ENCODE peak calls at places on chromosome 18, in six cellular contexts. Q, K, L, I, M and Z are unnamed samples.

GRCh38 chr18:58454406-58455061 is 174.4 kb downstream of the ALPK2 start:
- DNase-seq in Q (no peak), K (no peak), L (no peak), I (no peak), M (no peak), Z (no peak)

GRCh38 chr18:58793361-58793760 is 71.3 kb upstream of the ZNF532 start:
- DNase-seq in Q (peak; percentile 71), K (no peak), L (peak; percentile 81), I (no peak), M (peak; percentile 89), Z (peak; percentile 52)

GRCh38 chr18:77098033-77098432 is 34.5 kb downstream of the MBP start:
- DNase-seq in Q (no peak), K (no peak), L (peak; percentile 87), I (no peak), M (peak; percentile 53), Z (no peak)

GRCh38 chr18:79203017-79203605 is 133.9 kb downstream of the ATP9B start:
- DNase-seq in Q (no peak), K (no peak), L (no peak), I (no peak), M (peak; percentile 51), Z (no peak)

GRCh38 chr18:21943456-21943855 is 202.9 kb downstream of the MIB1 start:
- DNase-seq in Q (no peak), K (no peak), L (no peak), I (no peak), M (no peak), Z (no peak)

GRCh38 chr18:9619990-9620389 is 5.6 kb upstream of the PPP4R1 start:
- DNase-seq in Q (no peak), K (no peak), L (peak; percentile 66), I (no peak), M (peak; percentile 41), Z (no peak)

GRCh38 chr18:22694954-22695353 is 238.2 kb upstream of the RBBP8 start:
- DNase-seq in Q (peak; percentile 83), K (peak; percentile 22), L (peak; percentile 94), I (no peak), M (peak; percentile 98), Z (peak; percentile 63)

GRCh38 chr18:45920367-45920766 is 46.8 kb downstream of the EPG5 start:
- DNase-seq in Q (peak; percentile 12), K (peak; percentile 84), L (peak; percentile 70), I (no peak), M (peak; percentile 51), Z (peak; percentile 74)

GRCh38 chr18:57794951-57795728 is 8.0 kb downstream of the ATP8B1 start:
- DNase-seq in Q (no peak), K (no peak), L (no peak), I (no peak), M (no peak), Z (no peak)

GRCh38 chr18:37253424-37254255 is 312.0 kb downstream of the CELF4 start:
- DNase-seq in Q (no peak), K (no peak), L (no peak), I (peak; percentile 52), M (no peak), Z (no peak)

GRCh38 chr18:48923746-48924580 is 26.8 kb downstream of the SMAD7 start:
- DNase-seq in Q (no peak), K (no peak), L (peak; percentile 69), I (peak; percentile 75), M (peak; percentile 69), Z (no peak)

GRCh38 chr18:30211112-30211511 is 831.4 kb downstream of the DSC3 start:
- DNase-seq in Q (no peak), K (no peak), L (no peak), I (no peak), M (no peak), Z (no peak)

GRCh38 chr18:33123852-33124251 is 316.7 kb downstream of the CCDC178 start:
- DNase-seq in Q (no peak), K (no peak), L (no peak), I (no peak), M (no peak), Z (no peak)

GRCh38 chr18:34773378-34773777 is 63.3 kb downstream of the DTNA start:
- DNase-seq in Q (no peak), K (no peak), L (no peak), I (no peak), M (peak; percentile 45), Z (no peak)

GRCh38 chr18:60668583-60668982 is 296.0 kb upstream of the MC4R start:
- DNase-seq in Q (no peak), K (no peak), L (no peak), I (no peak), M (no peak), Z (no peak)

GRCh38 chr18:54181856-54182612 is 42.4 kb downstream of the MBD2 start:
- DNase-seq in Q (no peak), K (no peak), L (no peak), I (peak; percentile 23), M (peak; percentile 16), Z (no peak)

GRCh38 chr18:63868546-63868945 is 19.0 kb upstream of the SERPINB2 start:
- DNase-seq in Q (no peak), K (no peak), L (no peak), I (no peak), M (no peak), Z (no peak)

GRCh38 chr18:46252754-46253153 is 148.6 kb downstream of the HAUS1 start:
- DNase-seq in Q (no peak), K (no peak), L (no peak), I (no peak), M (no peak), Z (no peak)

GRCh38 chr18:9016819-9017169 is 85.7 kb upstream of the NDUFV2 start:
- DNase-seq in Q (no peak), K (no peak), L (peak; percentile 62), I (no peak), M (no peak), Z (peak; percentile 36)

GRCh38 chr18:61750840-61751668 is 141.8 kb downstream of the RNF152 start:
- DNase-seq in Q (no peak), K (no peak), L (no peak), I (no peak), M (no peak), Z (no peak)

GRCh38 chr18:63177259-63177658 is 142.3 kb downstream of the BCL2 start:
- DNase-seq in Q (no peak), K (no peak), L (no peak), I (no peak), M (no peak), Z (no peak)

GRCh38 chr18:48407358-48407757 is 1.8 kb downstream of the ZBTB7C start:
- DNase-seq in Q (no peak), K (no peak), L (no peak), I (no peak), M (no peak), Z (no peak)

GRCh38 chr18:48787523-48788151 is 163.1 kb downstream of the SMAD7 start:
- DNase-seq in Q (no peak), K (peak; percentile 14), L (no peak), I (no peak), M (no peak), Z (no peak)

GRCh38 chr18:24068945-24069693 is 54.6 kb downstream of the TTC39C start:
- DNase-seq in Q (no peak), K (no peak), L (no peak), I (no peak), M (no peak), Z (no peak)

GRCh38 chr18:24063121-24063731 is 48.7 kb downstream of the TTC39C start:
- DNase-seq in Q (no peak), K (no peak), L (peak; percentile 62), I (no peak), M (peak; percentile 71), Z (no peak)

GRCh38 chr18:24060644-24061043 is 46.1 kb downstream of the TTC39C start:
- DNase-seq in Q (no peak), K (no peak), L (peak; percentile 80), I (no peak), M (no peak), Z (no peak)

GRCh38 chr18:24065942-24066341 is 51.4 kb downstream of the TTC39C start:
- DNase-seq in Q (no peak), K (no peak), L (no peak), I (no peak), M (peak; percentile 23), Z (no peak)

GRCh38 chr18:24064701-24065100 is 50.1 kb downstream of the TTC39C start:
- DNase-seq in Q (no peak), K (no peak), L (no peak), I (no peak), M (no peak), Z (no peak)
- TF ChIP-seq CTCF in Q (no peak), K (no peak), L (no peak), I (no peak), M (no peak), Z (no peak)

GRCh38 chr18:13216732-13217465 is 1.7 kb upstream of the LDLRAD4 start:
- DNase-seq in Q (no peak), K (peak; percentile 68), L (no peak), I (peak; percentile 59), M (no peak), Z (no peak)
- TF ChIP-seq CTCF in Q (peak; percentile 28), K (peak; percentile 47), L (peak; percentile 5), I (peak; percentile 21), M (no peak), Z (no peak)

DNA sequence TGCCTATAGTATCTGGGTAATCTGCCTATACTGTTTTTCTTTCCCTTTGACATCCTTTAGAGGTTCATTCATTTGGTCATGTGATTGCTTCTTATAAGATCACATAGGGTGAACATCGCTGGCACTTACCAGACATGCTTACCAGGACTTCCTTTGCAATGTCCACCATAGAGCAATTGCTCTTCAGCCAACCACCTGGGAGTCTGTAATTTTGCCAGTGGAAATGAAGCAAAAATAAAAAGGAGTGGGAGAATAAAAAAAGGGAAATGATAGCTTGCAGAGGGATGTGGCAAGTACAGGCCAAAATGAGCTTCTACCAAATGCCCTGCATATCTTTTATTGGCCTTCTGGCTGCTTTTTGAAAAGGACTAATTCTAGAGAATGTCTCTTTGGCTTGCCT is 557.6 kb downstream of the DCC start:
- DNase-seq in Q (no peak), K (no peak), L (no peak), I (no peak), M (no peak), Z (no peak)
- TF ChIP-seq CTCF in Q (no peak), K (no peak), L (no peak), I (no peak), M (no peak), Z (no peak)

GRCh38 chr18:11553098-11553940 is 56.1 kb upstream of the SLC35G4 start:
- DNase-seq in Q (peak; percentile 52), K (no peak), L (peak; percentile 68), I (peak; percentile 65), M (peak; percentile 29), Z (peak; percentile 18)

GRCh38 chr18:11548367-11548766 is 61.0 kb upstream of the SLC35G4 start:
- DNase-seq in Q (no peak), K (no peak), L (peak; percentile 15), I (no peak), M (no peak), Z (no peak)

GRCh38 chr18:11544060-11544633 is 65.2 kb upstream of the SLC35G4 start:
- DNase-seq in Q (peak; percentile 4), K (no peak), L (no peak), I (no peak), M (no peak), Z (no peak)

DNA sequence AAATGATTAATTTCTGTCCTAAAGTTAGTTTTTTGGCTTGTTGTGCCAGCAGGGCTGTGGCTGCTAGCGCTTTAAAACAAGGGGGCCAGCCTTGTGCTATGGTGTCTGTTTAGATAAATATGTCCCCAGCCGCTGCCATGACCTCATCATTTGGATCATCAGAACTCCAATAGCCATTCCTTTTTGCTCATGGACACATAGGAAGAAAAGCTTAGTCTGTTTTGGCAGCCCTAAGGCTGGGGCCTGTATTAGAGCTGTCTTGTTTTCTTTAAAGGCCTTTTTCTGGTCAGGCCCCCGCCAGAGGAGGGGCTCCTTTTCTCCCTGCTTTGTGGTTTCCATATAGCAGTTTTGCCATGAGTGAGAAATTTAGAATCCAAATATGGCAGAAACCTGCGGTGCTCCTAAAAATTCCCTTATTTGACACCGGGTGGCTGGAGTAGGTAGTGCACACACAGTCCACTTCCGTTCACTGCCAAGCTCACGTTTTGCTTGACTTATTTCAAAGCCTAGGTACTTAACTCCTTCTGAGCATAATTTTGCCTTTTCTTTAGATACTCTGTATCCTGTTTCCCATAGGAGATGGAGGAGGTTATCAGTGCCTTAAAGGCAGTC is 60.4 kb upstream of the SLC35G4 start:
- DNase-seq in Q (no peak), K (no peak), L (no peak), I (no peak), M (no peak), Z (no peak)
- TF ChIP-seq CTCF in Q (no peak), K (no peak), L (peak; percentile 16), I (no peak), M (no peak), Z (no peak)